ENCODE peak calls at places on chromosomes 7 and 10, in ten cellular contexts. V is heart right ventricle; P is HFFc6; E is body of pancreas; W is activated naive CD4-positive, alpha-beta T cell; X is skeletal muscle cell; O is NCI-H2081; A is sigmoid colon; K is hypothalamus; I is RWPE1. H is an unnamed sample.

GRCh38 chr7:95047291-95047690 is 139.9 kb downstream of the PPP1R9A start:
- DNase-seq in V (no peak), P (no peak), E (no peak), W (no peak), X (no peak), O (no peak), A (no peak), K (no peak), I (no peak), H (no peak)

GRCh38 chr7:100087055-100087750 is 1.6 kb upstream of the COPS6 start:
- DNase-seq in V (no peak), P (peak), E (no peak), W (no peak), X (peak), O (no peak), A (no peak), K (no peak), I (peak), H (no peak)

GRCh38 chr7:43112088-43112940 is at the start of gene HECW1:
- DNase-seq in V (no peak), P (no peak), E (no peak), W (no peak), X (no peak), O (no peak), A (no peak), K (no peak), I (no peak), H (no peak)

GRCh38 chr7:25820432-25821040 is 331.5 kb upstream of the NFE2L3 start:
- DNase-seq in V (no peak), P (no peak), E (no peak), W (no peak), X (no peak), O (no peak), A (no peak), K (no peak), I (peak), H (no peak)

GRCh38 chr7:42198974-42199668 is 37.9 kb downstream of the GLI3 start:
- DNase-seq in V (no peak), P (peak), E (no peak), W (no peak), X (no peak), O (no peak), A (no peak), K (no peak), I (no peak), H (no peak)

GRCh38 chr10:118960166-118961090 is 69.1 kb upstream of the NANOS1 start:
- DNase-seq in V (no peak), P (no peak), E (peak), W (no peak), X (no peak), O (no peak), A (no peak), K (no peak), I (peak), H (no peak)

GRCh38 chr7:101100858-101101847 is 15.9 kb downstream of the TRIM56 start:
- DNase-seq in V (no peak), P (no peak), E (no peak), W (no peak), X (no peak), O (no peak), A (no peak), K (no peak), I (no peak), H (no peak)

GRCh38 chr7:27553288-27553687 is 109.4 kb downstream of the HIBADH start:
- DNase-seq in V (no peak), P (no peak), E (no peak), W (no peak), X (no peak), O (no peak), A (no peak), K (no peak), I (no peak), H (no peak)

GRCh38 chr7:132575336-132575986 is 809 bp downstream of the PLXNA4 start:
- DNase-seq in V (peak), P (peak), E (peak), W (no peak), X (no peak), O (peak), A (peak), K (peak), I (no peak), H (no peak)